ENCODE peak calls at places on chromosomes 2 and 18, in four cellular contexts. One of them, this sample, is unnamed.

GRCh38 chr2:206814486-206814885 is 49.1 kb downstream of the FASTKD2 start:
- DNase-seq in sigmoid colon: no peak
- DNase-seq in pancreas: no peak
- DNase-seq in left lung: no peak
- DNase-seq in this sample: no peak

GRCh38 chr18:50658601-50659000 is 98.7 kb downstream of the MAPK4 start:
- DNase-seq in sigmoid colon: no peak
- DNase-seq in left lung: no peak
- DNase-seq in pancreas: no peak
- DNase-seq in this sample: no peak

GRCh38 chr2:212811036-212811805 is 272.6 kb upstream of the ERBB4 start:
- DNase-seq in sigmoid colon: no peak
- DNase-seq in left lung: no peak
- DNase-seq in pancreas: no peak
- DNase-seq in this sample: peak

GRCh38 chr2:17387591-17387990 is 130.6 kb downstream of the RAD51AP2 start:
- DNase-seq in left lung: no peak
- DNase-seq in pancreas: no peak
- DNase-seq in sigmoid colon: no peak
- DNase-seq in this sample: no peak

GRCh38 chr2:56380861-56381260 is 197.1 kb downstream of the CCDC85A start:
- DNase-seq in sigmoid colon: no peak
- DNase-seq in pancreas: no peak
- DNase-seq in left lung: no peak
- DNase-seq in this sample: no peak

GRCh38 chr2:241123816-241124536 is 21.9 kb upstream of the MTERF4 start:
- DNase-seq in sigmoid colon: peak
- DNase-seq in left lung: peak
- DNase-seq in pancreas: peak
- DNase-seq in this sample: no peak

GRCh38 chr2:26854283-26854827 is 6.4 kb downstream of the DPYSL5 start:
- DNase-seq in sigmoid colon: no peak
- DNase-seq in pancreas: no peak
- DNase-seq in left lung: no peak
- DNase-seq in this sample: no peak

GRCh38 chr2:8582191-8582849 is 99.5 kb upstream of the ID2 start:
- DNase-seq in pancreas: no peak
- DNase-seq in left lung: no peak
- DNase-seq in sigmoid colon: no peak
- DNase-seq in this sample: no peak

GRCh38 chr18:61132036-61132435 is 201.2 kb upstream of the CDH20 start:
- DNase-seq in pancreas: no peak
- DNase-seq in left lung: no peak
- DNase-seq in sigmoid colon: no peak
- DNase-seq in this sample: no peak

GRCh38 chr2:96558061-96558460 is 21.5 kb downstream of the ARID5A start:
- DNase-seq in pancreas: no peak
- DNase-seq in left lung: no peak
- DNase-seq in sigmoid colon: no peak
- DNase-seq in this sample: no peak

GRCh38 chr18:64405161-64405560 is 256.3 kb upstream of the LINC00305 start:
- DNase-seq in left lung: no peak
- DNase-seq in pancreas: no peak
- DNase-seq in sigmoid colon: no peak
- DNase-seq in this sample: peak

GRCh38 chr18:67463829-67464228 is 52.7 kb downstream of the DSEL start:
- DNase-seq in left lung: no peak
- DNase-seq in sigmoid colon: no peak
- DNase-seq in pancreas: no peak
- DNase-seq in this sample: no peak
- TF ChIP-seq CTCF in left lung: no peak
- TF ChIP-seq CTCF in sigmoid colon: no peak
- TF ChIP-seq CTCF in pancreas: no peak
- TF ChIP-seq CTCF in this sample: peak

GRCh38 chr18:6948656-6949055 is 168.9 kb downstream of the LAMA1 start:
- DNase-seq in pancreas: no peak
- DNase-seq in left lung: no peak
- DNase-seq in sigmoid colon: no peak
- DNase-seq in this sample: no peak

GRCh38 chr18:6950641-6951040 is 167.0 kb downstream of the LAMA1 start:
- DNase-seq in sigmoid colon: no peak
- DNase-seq in left lung: no peak
- DNase-seq in pancreas: peak
- DNase-seq in this sample: no peak

GRCh38 chr18:6949800-6950586 is 167.6 kb downstream of the LAMA1 start:
- DNase-seq in left lung: no peak
- DNase-seq in pancreas: peak
- DNase-seq in sigmoid colon: no peak
- DNase-seq in this sample: no peak

GRCh38 chr18:6947328-6948030 is 170.1 kb downstream of the LAMA1 start:
- DNase-seq in left lung: no peak
- DNase-seq in pancreas: no peak
- DNase-seq in sigmoid colon: no peak
- DNase-seq in this sample: no peak

DNA sequence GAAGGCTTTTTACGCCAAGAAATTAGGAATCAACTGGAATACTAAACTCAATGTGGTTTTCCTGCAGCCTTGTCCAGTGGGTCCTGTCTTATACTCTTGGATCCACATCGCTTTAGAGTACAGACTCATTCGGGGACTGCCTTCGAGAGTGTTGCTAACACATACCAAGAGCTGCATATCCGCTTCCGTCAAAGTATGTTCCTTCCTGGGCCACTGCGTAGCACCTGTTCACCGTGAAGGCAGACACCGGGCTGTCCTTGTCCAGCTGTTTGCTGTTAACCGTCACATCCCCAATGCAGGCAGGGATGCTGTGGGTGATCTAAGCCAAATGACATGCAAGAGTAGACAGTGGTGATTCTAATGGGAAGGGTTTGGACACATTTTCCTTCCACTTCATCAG is 169.4 kb downstream of the LAMA1 start:
- DNase-seq in sigmoid colon: no peak
- DNase-seq in left lung: no peak
- DNase-seq in pancreas: no peak
- DNase-seq in this sample: no peak
- H3K4me3 ChIP-seq in sigmoid colon: no peak
- H3K4me3 ChIP-seq in left lung: no peak
- H3K4me3 ChIP-seq in pancreas: no peak
- H3K4me3 ChIP-seq in this sample: no peak

DNA sequence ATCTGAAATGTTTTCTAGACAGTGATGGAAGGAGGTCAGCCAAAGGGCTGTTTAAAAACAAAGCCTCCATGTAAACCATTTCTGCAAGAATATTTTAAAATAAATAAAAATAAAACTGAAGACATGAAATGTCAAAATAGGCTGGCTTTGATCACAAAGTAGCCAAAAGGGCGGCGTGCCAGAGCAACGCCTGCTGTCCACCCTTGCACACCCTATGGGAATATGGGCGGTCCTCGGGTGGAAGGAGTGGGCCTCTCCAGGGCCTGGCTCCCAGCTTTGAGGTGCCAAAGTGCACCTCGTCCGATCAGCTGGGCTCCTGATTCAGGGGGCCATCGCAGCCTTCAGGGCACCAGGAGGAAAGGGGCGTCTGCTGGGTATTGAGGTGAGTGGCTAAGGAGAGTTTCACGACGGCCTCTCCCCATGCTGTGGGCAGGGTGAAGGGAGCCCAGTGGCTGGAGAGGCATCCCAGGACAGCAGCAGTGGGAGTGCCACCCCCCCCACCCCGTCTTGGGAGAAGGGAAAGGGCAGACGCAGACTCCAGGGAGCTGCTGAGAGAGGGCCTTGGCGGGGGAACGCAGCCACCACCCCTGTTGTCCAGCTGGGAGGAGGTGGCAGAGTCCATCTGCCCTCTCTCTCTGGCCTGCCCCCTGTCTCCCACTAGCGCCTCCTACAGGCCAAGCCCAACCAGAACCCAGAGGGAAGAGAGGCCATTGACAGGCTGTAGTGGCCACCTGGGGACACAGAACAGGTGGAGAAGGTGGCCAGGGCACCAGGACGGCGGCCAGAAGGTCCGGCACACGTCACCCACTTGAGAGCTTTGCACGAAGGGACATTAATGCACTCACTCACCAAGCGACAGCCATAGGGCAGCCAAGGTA is 5.7 kb upstream of the ERFE start:
- DNase-seq in left lung: no peak
- DNase-seq in pancreas: no peak
- DNase-seq in sigmoid colon: no peak
- DNase-seq in this sample: no peak
- TF ChIP-seq CTCF in left lung: no peak
- TF ChIP-seq CTCF in pancreas: no peak
- TF ChIP-seq CTCF in sigmoid colon: no peak
- TF ChIP-seq CTCF in this sample: peak

GRCh38 chr2:232454630-232455029 is 1.3 kb upstream of the ALPI start:
- DNase-seq in left lung: no peak
- DNase-seq in sigmoid colon: peak
- DNase-seq in pancreas: no peak
- DNase-seq in this sample: no peak

GRCh38 chr2:232447091-232447620 is 8.8 kb upstream of the ALPI start:
- DNase-seq in pancreas: no peak
- DNase-seq in sigmoid colon: no peak
- DNase-seq in left lung: no peak
- DNase-seq in this sample: no peak

GRCh38 chr2:232447638-232448472 is 8.1 kb upstream of the ALPI start:
- DNase-seq in sigmoid colon: no peak
- DNase-seq in pancreas: no peak
- DNase-seq in left lung: no peak
- DNase-seq in this sample: no peak

GRCh38 chr2:232444409-232445148 is 11.4 kb upstream of the ALPI start:
- DNase-seq in left lung: no peak
- DNase-seq in pancreas: no peak
- DNase-seq in sigmoid colon: no peak
- DNase-seq in this sample: peak

DNA sequence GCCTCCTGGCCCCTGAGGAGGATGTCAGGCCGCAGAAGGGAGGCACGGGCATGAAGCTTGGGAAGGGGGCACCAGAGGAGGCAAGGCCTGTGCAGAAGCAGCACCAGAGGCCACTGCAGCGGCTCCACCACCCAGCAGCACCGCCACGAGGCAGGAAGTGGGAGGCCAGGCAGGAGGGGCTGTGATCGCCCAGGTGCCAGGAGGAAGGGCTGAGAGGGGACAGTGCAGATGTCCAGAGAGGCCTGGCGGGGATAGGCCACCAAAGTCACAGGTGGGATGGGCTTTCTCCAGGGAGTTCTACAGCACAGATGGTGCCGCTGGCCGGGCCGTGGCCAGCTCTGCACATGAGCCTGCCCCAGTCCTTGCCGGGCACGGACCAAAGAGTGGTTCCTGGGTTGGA is 6.0 kb upstream of the ALPI start:
- DNase-seq in pancreas: no peak
- DNase-seq in sigmoid colon: no peak
- DNase-seq in left lung: no peak
- DNase-seq in this sample: no peak
- H3K4me3 ChIP-seq in pancreas: no peak
- H3K4me3 ChIP-seq in sigmoid colon: no peak
- H3K4me3 ChIP-seq in left lung: no peak
- H3K4me3 ChIP-seq in this sample: no peak

This sample was measured in fibroblast of pulmonary artery.